ENCODE peak calls at places on chromosome 12, in five cellular contexts. B is PC-9, A is upper lobe of right lung, S is OCI-LY7, J is bronchial epithelial cell. M is an unnamed sample.

GRCh38 chr12:132363661-132364347 is 34.4 kb upstream of the GALNT9 start:
- DNase-seq in S (no peak), J (no peak), A (peak; percentile 58), B (no peak), M (no peak)

GRCh38 chr12:89701606-89702206 is 6.9 kb downstream of the ATP2B1 start:
- DNase-seq in B (no peak), S (no peak), A (no peak), J (no peak), M (no peak)

GRCh38 chr12:107057071-107057834 is 36.1 kb downstream of the CRY1 start:
- DNase-seq in A (no peak), S (no peak), J (peak; percentile 72), B (peak; percentile 6), M (no peak)

GRCh38 chr12:57815177-57816000 is 3.1 kb downstream of the AVIL start:
- DNase-seq in B (no peak), J (peak; percentile 12), S (no peak), A (peak; percentile 42), M (peak; percentile 56)

GRCh38 chr12:93862424-93862823 is 185.2 kb downstream of the CRADD start:
- DNase-seq in B (no peak), S (no peak), A (no peak), J (no peak), M (no peak)

GRCh38 chr12:78759387-78759786 is 105.2 kb upstream of the SYT1 start:
- DNase-seq in B (no peak), J (peak; percentile 28), S (no peak), A (no peak), M (no peak)

GRCh38 chr12:48925218-48925871 is at the start of gene FKBP11:
- DNase-seq in J (peak; percentile 36), A (peak; percentile 86), B (peak; percentile 20), S (peak; percentile 80), M (peak; percentile 92)

GRCh38 chr12:1044697-1045096 is 53.7 kb downstream of the ERC1 start:
- DNase-seq in J (peak; percentile 62), A (no peak), B (no peak), S (no peak), M (no peak)

GRCh38 chr12:109725321-109726105 is 11.9 kb downstream of the FAM222A start:
- DNase-seq in J (no peak), B (no peak), S (no peak), A (no peak), M (peak; percentile 54)

GRCh38 chr12:54535474-54535873 is 13.9 kb upstream of the PDE1B start:
- DNase-seq in B (no peak), S (no peak), J (no peak), A (no peak), M (no peak)

GRCh38 chr12:109759076-109759420 is 45.4 kb downstream of the FAM222A start:
- DNase-seq in B (no peak), J (no peak), S (no peak), A (peak; percentile 12), M (no peak)

GRCh38 chr12:22856120-22856699 is 231.2 kb downstream of the ETNK1 start:
- DNase-seq in B (no peak), J (peak; percentile 57), S (peak; percentile 30), A (no peak), M (no peak)

GRCh38 chr12:50073712-50074111 is 11.4 kb upstream of the SMARCD1 start:
- DNase-seq in B (no peak), S (no peak), J (no peak), A (no peak), M (peak; percentile 60)

GRCh38 chr12:6062427-6063378 is 61.8 kb downstream of the VWF start:
- DNase-seq in A (peak; percentile 74), J (no peak), B (peak; percentile 80), S (peak; percentile 55), M (peak; percentile 84)

GRCh38 chr12:2233034-2233433 is 180.2 kb downstream of the CACNA1C start:
- DNase-seq in S (no peak), J (peak; percentile 27), B (no peak), A (no peak), M (no peak)

GRCh38 chr12:30417697-30418231 is 277.9 kb downstream of the IPO8 start:
- DNase-seq in A (no peak), B (no peak), J (peak; percentile 100), S (no peak), M (no peak)

GRCh38 chr12:122366685-122367475 is 55.6 kb downstream of the CLIP1 start:
- DNase-seq in S (no peak), J (peak; percentile 94), B (peak; percentile 10), A (no peak), M (no peak)

GRCh38 chr12:49044660-49045059 is 15.9 kb downstream of the KMT2D start:
- DNase-seq in J (no peak), B (no peak), S (no peak), A (no peak), M (no peak)

GRCh38 chr12:105835505-105835904 is 303.2 kb downstream of the NUAK1 start:
- DNase-seq in J (no peak), A (no peak), S (no peak), B (no peak), M (no peak)

GRCh38 chr12:90741611-90742010 is 213.4 kb downstream of the CCER1 start:
- DNase-seq in A (no peak), S (no peak), J (no peak), B (no peak), M (no peak)

DNA sequence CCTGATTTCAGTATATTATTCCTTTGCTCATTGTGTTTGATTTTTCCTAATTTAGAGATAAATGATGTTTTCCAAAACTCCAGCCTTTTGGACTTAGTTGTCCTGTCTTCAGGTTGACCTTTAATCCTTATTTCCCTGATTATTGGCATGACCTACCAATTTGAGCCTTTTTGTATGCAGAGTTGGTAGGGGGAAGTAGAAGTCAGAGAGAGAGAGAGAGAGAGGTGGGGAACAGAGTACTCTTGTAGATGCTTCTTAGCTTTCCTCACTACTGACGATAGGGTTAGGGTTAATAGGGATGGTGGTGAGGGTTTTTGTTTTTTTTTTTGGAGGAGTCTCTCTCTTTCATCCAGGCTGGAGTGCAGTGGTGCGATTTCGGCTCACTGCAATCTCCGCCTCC is 38.6 kb downstream of the TBC1D15 start:
- DNase-seq in B (no peak), J (no peak), S (no peak), A (no peak), M (no peak)
- H3K36me3 ChIP-seq in B (peaks cover 3% of the 10 kb centered on the region), J (no peaks in the 10 kb centered on the region), S (peaks cover 21% of the 10 kb centered on the region), A (peaks cover 48% of the 10 kb centered on the region), M (peaks cover 94% of the 10 kb centered on the region)

DNA sequence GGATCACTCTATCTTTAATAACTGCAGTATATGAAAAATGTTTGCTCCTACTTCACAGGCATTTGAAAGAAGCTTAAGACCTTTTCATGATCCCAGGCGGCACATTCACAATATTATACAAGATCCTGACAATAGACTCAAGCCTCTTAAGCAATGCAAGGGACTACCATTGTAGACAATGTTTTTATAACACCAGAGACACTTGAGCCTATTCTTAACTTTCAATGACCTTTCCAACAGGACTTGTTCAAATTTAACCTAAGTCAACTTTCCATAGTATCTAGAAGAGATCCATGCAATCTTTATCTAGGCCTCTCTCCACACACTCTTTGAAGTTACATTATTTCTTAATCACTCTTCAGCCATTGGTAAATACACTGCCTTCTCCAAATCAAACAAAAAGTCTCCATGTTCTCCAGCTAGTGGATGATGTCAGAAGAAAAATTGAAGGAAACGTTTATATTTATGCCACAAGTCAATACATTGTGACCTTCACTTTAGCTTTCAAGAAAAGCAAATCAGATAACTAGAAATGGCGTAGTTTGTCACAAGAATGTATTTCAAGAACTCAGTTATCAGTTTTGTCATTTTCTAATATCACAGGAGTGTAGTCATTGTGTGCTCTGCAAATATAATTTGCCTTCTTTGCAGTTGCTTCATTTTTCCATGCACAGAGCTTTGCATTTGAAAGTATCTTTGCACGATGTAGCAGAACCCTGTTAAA is 41.2 kb downstream of the PHLDA1 start:
- DNase-seq in S (no peak), A (no peak), J (no peak), B (no peak), M (no peak)
- H3K36me3 ChIP-seq in S (no peaks in the 10 kb centered on the region), A (no peaks in the 10 kb centered on the region), J (no peaks in the 10 kb centered on the region), B (no peaks in the 10 kb centered on the region), M (no peaks in the 10 kb centered on the region)

GRCh38 chr12:111469406-111469805 is 63.7 kb downstream of the SH2B3 start:
- DNase-seq in S (no peak), B (no peak), A (no peak), J (no peak), M (no peak)
- H3K36me3 ChIP-seq in S (peaks cover 84% of the 10 kb centered on the region), B (peaks cover 45% of the 10 kb centered on the region), A (peaks cover 68% of the 10 kb centered on the region), J (peaks cover 7% of the 10 kb centered on the region), M (peaks cover 99% of the 10 kb centered on the region)

DNA sequence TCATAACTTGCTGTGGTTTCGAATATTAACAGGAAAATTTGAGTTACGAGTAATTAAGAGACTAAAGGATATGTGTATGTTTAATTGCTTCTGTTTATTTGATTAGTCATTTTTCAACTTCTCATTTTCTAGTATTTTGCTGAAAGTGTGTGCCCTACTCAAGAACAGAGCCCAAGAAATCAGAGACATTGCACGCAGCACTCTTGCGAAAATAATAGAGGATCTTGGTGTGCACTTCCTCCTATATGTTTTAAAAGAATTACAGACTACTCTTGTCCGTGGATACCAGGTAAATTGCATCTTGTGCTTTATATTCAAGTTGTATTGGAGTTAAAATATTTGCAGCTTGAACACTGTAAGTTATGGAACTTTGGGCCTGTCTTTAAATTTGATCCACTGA is 50.8 kb downstream of the ARL1 start:
- DNase-seq in J (no peak), B (no peak), A (no peak), S (no peak), M (no peak)
- H3K36me3 ChIP-seq in J (peaks cover 1% of the 10 kb centered on the region), B (peaks cover 6% of the 10 kb centered on the region), A (peaks cover 89% of the 10 kb centered on the region), S (peaks cover 81% of the 10 kb centered on the region), M (peaks cover 99% of the 10 kb centered on the region)

M was measured in spleen.